ENCODE peak calls at places on chromosomes 1 and 21, in four cellular contexts. One of them, this sample, is unnamed. For H3K4me1, the result is how much of the 10 kb centered on the place peaks cover.

GRCh38 chr1:216034506-216034905 is 388.7 kb downstream of the USH2A start:
- DNase-seq in H1: no peak
- DNase-seq in K562: no peak
- DNase-seq in GM12878: no peak
- DNase-seq in this sample: no peak

GRCh38 chr1:75392278-75392677 is 218.6 kb downstream of the SLC44A5 start:
- DNase-seq in H1: no peak
- DNase-seq in K562: no peak
- DNase-seq in GM12878: no peak
- DNase-seq in this sample: no peak

GRCh38 chr1:226912587-226913176 is 27.4 kb upstream of the COQ8A start:
- DNase-seq in K562: peak
- DNase-seq in H1: peak
- DNase-seq in GM12878: peak
- DNase-seq in this sample: no peak

GRCh38 chr1:210360852-210361477 is 32.3 kb downstream of the HHAT start:
- DNase-seq in GM12878: no peak
- DNase-seq in K562: peak
- DNase-seq in H1: no peak
- DNase-seq in this sample: peak

GRCh38 chr1:43165765-43166164 is 6.3 kb downstream of the EBNA1BP2 start:
- DNase-seq in K562: no peak
- DNase-seq in H1: no peak
- DNase-seq in GM12878: no peak
- DNase-seq in this sample: no peak

GRCh38 chr1:40887012-40887378 is 24.8 kb upstream of the CITED4 start:
- DNase-seq in K562: no peak
- DNase-seq in H1: no peak
- DNase-seq in GM12878: no peak
- DNase-seq in this sample: no peak

GRCh38 chr1:117166076-117166475 is 44.5 kb upstream of the TRIM45 start:
- DNase-seq in GM12878: no peak
- DNase-seq in K562: no peak
- DNase-seq in H1: no peak
- DNase-seq in this sample: no peak

GRCh38 chr1:36540056-36540455 is 57.3 kb upstream of the CSF3R start:
- DNase-seq in H1: no peak
- DNase-seq in GM12878: no peak
- DNase-seq in K562: no peak
- DNase-seq in this sample: no peak

GRCh38 chr21:26732442-26733221 is 112.6 kb downstream of the ADAMTS1 start:
- DNase-seq in H1: peak
- DNase-seq in GM12878: no peak
- DNase-seq in K562: no peak
- DNase-seq in this sample: peak

GRCh38 chr21:46153259-46154154 is 1.9 kb downstream of the FTCD start:
- DNase-seq in K562: peak
- DNase-seq in H1: peak
- DNase-seq in GM12878: no peak
- DNase-seq in this sample: peak

GRCh38 chr1:29211086-29212030 is 19.4 kb downstream of the MECR start:
- DNase-seq in GM12878: no peak
- DNase-seq in K562: no peak
- DNase-seq in H1: no peak
- DNase-seq in this sample: no peak

GRCh38 chr1:3021233-3021671 is at the start of gene ACTRT2:
- DNase-seq in K562: no peak
- DNase-seq in H1: no peak
- DNase-seq in GM12878: no peak
- DNase-seq in this sample: no peak

GRCh38 chr1:181784039-181784683 is 277.4 kb downstream of the ZNF648 start:
- DNase-seq in H1: no peak
- DNase-seq in K562: no peak
- DNase-seq in GM12878: no peak
- DNase-seq in this sample: no peak

GRCh38 chr1:183303325-183303645 is 114.9 kb downstream of the NMNAT2 start:
- DNase-seq in GM12878: no peak
- DNase-seq in H1: no peak
- DNase-seq in K562: no peak
- DNase-seq in this sample: no peak

GRCh38 chr1:212671342-212672031 is 28.2 kb downstream of the BATF3 start:
- DNase-seq in GM12878: no peak
- DNase-seq in K562: no peak
- DNase-seq in H1: peak
- DNase-seq in this sample: peak

GRCh38 chr1:42240964-42241755 is 76.6 kb upstream of the GUCA2A start:
- DNase-seq in H1: no peak
- DNase-seq in K562: no peak
- DNase-seq in GM12878: no peak
- DNase-seq in this sample: no peak

DNA sequence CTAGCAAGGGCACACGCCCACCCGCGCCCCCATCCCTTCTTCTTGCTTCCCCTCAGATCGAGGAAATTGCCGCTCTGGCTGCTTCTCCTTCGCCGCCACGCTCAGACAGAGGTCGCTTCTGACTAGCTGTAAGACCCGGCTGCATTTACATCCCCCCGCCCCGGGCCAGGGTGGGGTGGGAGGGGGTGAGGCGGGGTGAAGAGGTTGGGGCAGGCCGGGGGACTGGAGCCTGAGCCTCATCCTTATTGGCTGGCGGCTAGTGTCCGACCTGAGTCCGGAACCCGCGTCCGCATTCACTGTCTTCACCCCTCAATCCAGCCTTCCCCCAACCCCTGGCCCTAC is 11.1 kb downstream of the NR5A2 start:
- DNase-seq in H1: no peak
- DNase-seq in K562: no peak
- DNase-seq in GM12878: no peak
- DNase-seq in this sample: peak
- H3K4me1 ChIP-seq in H1: under half
- H3K4me1 ChIP-seq in K562: under half
- H3K4me1 ChIP-seq in GM12878: under half
- H3K4me1 ChIP-seq in this sample: under half

DNA sequence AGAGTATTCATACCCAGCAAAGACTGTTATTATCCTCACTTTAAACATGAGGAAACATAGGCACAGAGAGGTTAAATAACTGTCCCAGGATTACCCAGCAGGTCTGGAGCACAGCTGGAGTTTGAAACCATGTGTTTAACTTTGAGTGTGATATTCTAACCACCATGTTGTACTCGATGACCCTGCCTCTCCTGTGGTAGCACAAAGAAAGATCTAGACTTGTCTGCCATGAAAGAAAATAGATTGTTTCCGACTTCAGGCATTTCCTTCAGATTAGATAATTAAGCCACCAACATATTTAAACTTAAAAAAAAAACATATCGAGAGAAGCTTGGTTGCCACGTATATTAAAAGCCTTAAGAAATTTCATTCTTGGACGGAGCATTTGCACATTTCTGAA is 104.6 kb upstream of the RUNX1 start:
- DNase-seq in GM12878: no peak
- DNase-seq in K562: no peak
- DNase-seq in H1: no peak
- DNase-seq in this sample: no peak
- H3K4me3 ChIP-seq in GM12878: no peak
- H3K4me3 ChIP-seq in K562: no peak
- H3K4me3 ChIP-seq in H1: no peak
- H3K4me3 ChIP-seq in this sample: no peak

GRCh38 chr1:22526677-22527076 is 36.6 kb upstream of the EPHA8 start:
- DNase-seq in H1: no peak
- DNase-seq in GM12878: no peak
- DNase-seq in K562: no peak
- DNase-seq in this sample: no peak
- TF ChIP-seq NRF1 in H1: no peak
- TF ChIP-seq NRF1 in GM12878: no peak
- TF ChIP-seq NRF1 in K562: no peak
- TF ChIP-seq NRF1 in this sample: no peak

DNA sequence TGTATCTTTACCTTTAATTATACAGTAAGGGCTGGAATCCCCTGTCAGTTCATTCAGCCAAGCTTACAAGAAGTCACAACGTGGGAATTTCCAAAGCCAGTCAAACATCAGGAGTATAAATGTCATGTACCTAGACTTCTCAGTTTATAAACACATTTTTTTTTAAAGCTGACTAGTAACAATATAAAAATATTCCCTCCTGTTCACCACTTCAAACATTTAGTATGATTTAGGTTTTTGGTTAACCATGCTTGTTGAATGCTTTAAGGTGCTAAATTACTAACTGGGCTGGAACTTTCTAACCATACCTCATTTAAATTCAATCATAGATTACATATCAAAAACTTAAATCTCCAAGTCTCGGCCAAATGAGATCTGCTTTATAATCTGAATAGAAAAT is 44.0 kb downstream of the JAK1 start:
- DNase-seq in K562: no peak
- DNase-seq in H1: no peak
- DNase-seq in GM12878: no peak
- DNase-seq in this sample: no peak
- H3K4me1 ChIP-seq in K562: under half
- H3K4me1 ChIP-seq in H1: under half
- H3K4me1 ChIP-seq in GM12878: under half
- H3K4me1 ChIP-seq in this sample: under half

GRCh38 chr1:93042822-93043557 is 36.1 kb upstream of the MTF2 start:
- DNase-seq in K562: no peak
- DNase-seq in GM12878: no peak
- DNase-seq in H1: no peak
- DNase-seq in this sample: no peak
- H3K4me3 ChIP-seq in K562: peak
- H3K4me3 ChIP-seq in GM12878: peak
- H3K4me3 ChIP-seq in H1: no peak
- H3K4me3 ChIP-seq in this sample: no peak

This sample was measured in SK-N-SH.